ENCODE peak calls at places on chromosome 12, in eight cellular contexts. Y is IMR-90, X is GM23248, T is PC-9, H is PC-3, L is K562, G is fibroblast of lung, E is H9. Z is an unnamed sample.

GRCh38 chr12:111063296-111064026 is 143.1 kb upstream of the MYL2 start:
- DNase-seq in Y (no peak), X (peak), T (no peak), H (peak), L (no peak), G (no peak), E (no peak), Z (no peak)

GRCh38 chr12:123512838-123513665 is 20.5 kb downstream of the RILPL1 start:
- DNase-seq in Y (no peak), X (no peak), T (no peak), H (no peak), L (no peak), G (no peak), E (peak), Z (no peak)

GRCh38 chr12:111413442-111414086 is 7.8 kb downstream of the SH2B3 start:
- DNase-seq in Y (peak), X (peak), T (no peak), H (peak), L (no peak), G (peak), E (peak), Z (peak)

GRCh38 chr12:32605326-32606095 is 73.6 kb upstream of the DNM1L start:
- DNase-seq in Y (no peak), X (no peak), T (peak), H (peak), L (no peak), G (no peak), E (no peak), Z (no peak)

GRCh38 chr12:122855071-122855829 is 20.0 kb downstream of the HIP1R start:
- DNase-seq in Y (no peak), X (no peak), T (no peak), H (no peak), L (no peak), G (no peak), E (no peak), Z (peak)

GRCh38 chr12:29320295-29321090 is 60.5 kb downstream of the ERGIC2 start:
- DNase-seq in Y (peak), X (peak), T (no peak), H (peak), L (no peak), G (peak), E (no peak), Z (peak)

GRCh38 chr12:101209319-101210302 is at the start of gene SLC5A8:
- DNase-seq in Y (no peak), X (peak), T (no peak), H (no peak), L (no peak), G (no peak), E (peak), Z (peak)

GRCh38 chr12:531951-532585 is 72.3 kb downstream of the B4GALNT3 start:
- DNase-seq in Y (no peak), X (peak), T (no peak), H (no peak), L (no peak), G (no peak), E (no peak), Z (peak)

GRCh38 chr12:69059465-69060457 is 126.8 kb upstream of the CPM start:
- DNase-seq in Y (peak), X (peak), T (peak), H (peak), L (no peak), G (peak), E (no peak), Z (peak)

GRCh38 chr12:26126340-26127284 is 1.8 kb upstream of the BHLHE41 start:
- DNase-seq in Y (peak), X (peak), T (peak), H (peak), L (peak), G (peak), E (peak), Z (peak)

GRCh38 chr12:51307655-51308593 is 16.1 kb downstream of the BIN2 start:
- DNase-seq in Y (peak), X (peak), T (peak), H (peak), L (no peak), G (peak), E (no peak), Z (peak)

GRCh38 chr12:39619316-39619659 is 315 bp downstream of the ABCD2 start:
- DNase-seq in Y (no peak), X (no peak), T (no peak), H (no peak), L (no peak), G (no peak), E (no peak), Z (no peak)

GRCh38 chr12:20423557-20423956 is 55.2 kb downstream of the PDE3A start:
- DNase-seq in Y (no peak), X (no peak), T (no peak), H (no peak), L (no peak), G (no peak), E (peak), Z (peak)

GRCh38 chr12:55698241-55698955 is 9.3 kb downstream of the ITGA7 start:
- DNase-seq in Y (no peak), X (no peak), T (no peak), H (no peak), L (no peak), G (no peak), E (no peak), Z (peak)

GRCh38 chr12:127619869-127620769 is 646.9 kb upstream of the TMEM132C start:
- DNase-seq in Y (no peak), X (no peak), T (no peak), H (peak), L (no peak), G (no peak), E (no peak), Z (no peak)

GRCh38 chr12:4289334-4289878 is 15.8 kb downstream of the CCND2 start:
- DNase-seq in Y (no peak), X (no peak), T (no peak), H (no peak), L (no peak), G (no peak), E (no peak), Z (no peak)

GRCh38 chr12:106986135-106986534 is 811 bp downstream of the MTERF2 start:
- DNase-seq in Y (no peak), X (no peak), T (no peak), H (no peak), L (no peak), G (no peak), E (no peak), Z (no peak)

GRCh38 chr12:17304503-17305347 is 698.8 kb upstream of the LMO3 start:
- DNase-seq in Y (no peak), X (peak), T (no peak), H (peak), L (no peak), G (no peak), E (no peak), Z (no peak)

GRCh38 chr12:58731096-58731495 is 189.2 kb downstream of the LRIG3 start:
- DNase-seq in Y (no peak), X (no peak), T (no peak), H (no peak), L (no peak), G (no peak), E (no peak), Z (no peak)

GRCh38 chr12:1552171-1552570 is 42.2 kb downstream of the FBXL14 start:
- DNase-seq in Y (no peak), X (peak), T (no peak), H (peak), L (no peak), G (no peak), E (no peak), Z (no peak)

GRCh38 chr12:49750027-49750977 is 8.9 kb downstream of the TMBIM6 start:
- DNase-seq in Y (peak), X (peak), T (no peak), H (peak), L (no peak), G (peak), E (no peak), Z (peak)

GRCh38 chr12:51672334-51672733 is 81.3 kb downstream of the SCN8A start:
- DNase-seq in Y (peak), X (peak), T (no peak), H (no peak), L (no peak), G (peak), E (no peak), Z (no peak)

GRCh38 chr12:19778111-19778688 is 338.9 kb downstream of the AEBP2 start:
- DNase-seq in Y (peak), X (peak), T (no peak), H (no peak), L (no peak), G (peak), E (no peak), Z (no peak)

GRCh38 chr12:88035907-88036289 is 6.7 kb upstream of the C12orf50 start:
- DNase-seq in Y (no peak), X (no peak), T (no peak), H (peak), L (no peak), G (no peak), E (no peak), Z (no peak)

GRCh38 chr12:82099216-82099615 is 259.0 kb downstream of the CCDC59 start:
- DNase-seq in Y (no peak), X (no peak), T (no peak), H (no peak), L (no peak), G (no peak), E (no peak), Z (no peak)

GRCh38 chr12:126936181-126936851 is 1330.7 kb upstream of the TMEM132C start:
- DNase-seq in Y (no peak), X (peak), T (peak), H (peak), L (no peak), G (no peak), E (no peak), Z (no peak)

GRCh38 chr12:27733052-27733656 is 22.5 kb downstream of the MRPS35 start:
- DNase-seq in Y (peak), X (peak), T (peak), H (peak), L (peak), G (peak), E (no peak), Z (no peak)

GRCh38 chr12:64951944-64952343 is 127.5 kb downstream of the TBC1D30 start:
- DNase-seq in Y (no peak), X (no peak), T (no peak), H (no peak), L (no peak), G (no peak), E (no peak), Z (no peak)

GRCh38 chr12:5430639-5431603 is 987 bp upstream of the NTF3 start:
- DNase-seq in Y (peak), X (peak), T (no peak), H (no peak), L (no peak), G (no peak), E (no peak), Z (peak)

GRCh38 chr12:104998423-104999346 is 12.6 kb downstream of the NOPCHAP1 start:
- DNase-seq in Y (no peak), X (no peak), T (peak), H (no peak), L (no peak), G (no peak), E (no peak), Z (peak)

GRCh38 chr12:28855761-28856160 is 293.3 kb upstream of the FAR2 start:
- DNase-seq in Y (no peak), X (no peak), T (no peak), H (no peak), L (no peak), G (no peak), E (no peak), Z (no peak)

GRCh38 chr12:100489326-100489725 is 15.7 kb downstream of the NR1H4 start:
- DNase-seq in Y (no peak), X (no peak), T (no peak), H (no peak), L (no peak), G (no peak), E (no peak), Z (no peak)

DNA sequence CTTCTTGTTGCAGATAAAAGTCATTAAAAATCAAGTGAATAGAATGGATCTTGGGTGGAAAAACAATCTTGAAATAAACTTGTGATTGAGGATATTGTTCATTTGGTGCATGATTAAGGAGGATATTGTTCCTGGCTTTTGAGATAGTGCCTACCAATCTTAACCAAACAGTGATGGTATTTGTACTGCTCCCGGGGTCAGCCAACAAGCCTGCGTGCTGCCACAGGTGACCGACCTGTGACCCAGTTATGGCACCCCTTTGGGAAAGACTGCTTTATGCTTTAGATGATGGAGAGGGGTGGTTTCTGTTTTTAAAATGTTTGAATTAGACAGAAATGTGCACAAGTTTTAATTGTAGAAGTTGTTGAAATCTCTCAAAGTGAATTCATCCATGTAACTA is 41.6 kb downstream of the SUDS3 start:
- DNase-seq in Y (no peak), X (no peak), T (no peak), H (no peak), L (no peak), G (no peak), E (no peak), Z (no peak)
- H3K4me2 ChIP-seq in Y (no peak), X (no peak), T (no peak), H (peak), L (no peak), G (no peak), E (no peak), Z (no peak)

DNA sequence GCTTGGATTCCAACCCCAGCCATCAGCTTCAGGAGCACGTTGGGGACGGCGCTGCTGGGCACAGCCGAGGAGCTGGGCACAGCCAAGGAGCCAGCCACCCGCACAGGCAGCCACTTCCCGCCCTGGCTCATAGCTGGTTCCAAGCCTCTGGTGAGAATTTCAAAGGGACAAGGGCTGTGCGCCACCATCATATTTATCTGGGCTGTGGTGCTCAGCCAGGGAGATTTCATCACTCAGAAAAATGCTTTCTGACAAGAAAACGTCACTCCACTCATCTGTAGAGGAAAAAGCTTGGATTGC is 66.4 kb downstream of the GALNT9 start:
- DNase-seq in Y (no peak), X (no peak), T (no peak), H (no peak), L (no peak), G (no peak), E (no peak), Z (peak)
- H3K4me2 ChIP-seq in Y (no peak), X (no peak), T (no peak), H (no peak), L (no peak), G (no peak), E (no peak), Z (no peak)

GRCh38 chr12:79333144-79333543 is 357.6 kb downstream of the PAWR start:
- DNase-seq in Y (no peak), X (no peak), T (no peak), H (no peak), L (no peak), G (no peak), E (no peak), Z (no peak)

DNA sequence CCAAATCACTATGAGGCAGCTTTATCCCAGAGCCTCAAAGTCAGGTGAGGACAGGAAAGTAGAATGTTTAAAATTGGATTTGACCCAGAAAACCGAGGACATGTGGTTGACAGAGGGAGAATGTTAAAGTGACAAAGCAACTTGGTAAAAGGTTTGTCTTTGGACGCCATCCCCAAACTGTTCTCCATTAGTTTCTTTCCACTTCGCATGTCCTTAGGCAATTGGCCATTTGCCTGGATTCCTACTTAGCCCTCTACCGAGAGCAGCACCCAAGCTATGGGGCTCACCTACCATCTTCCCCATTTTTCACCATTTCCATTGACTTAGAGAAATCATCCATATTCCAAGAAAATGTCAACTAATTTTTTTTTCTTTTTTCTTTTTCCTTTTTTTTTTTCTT is 352.9 kb downstream of the PAWR start:
- DNase-seq in Y (no peak), X (no peak), T (no peak), H (no peak), L (no peak), G (no peak), E (no peak), Z (no peak)
- H3K4me2 ChIP-seq in Y (no peak), X (no peak), T (no peak), H (no peak), L (no peak), G (no peak), E (no peak), Z (no peak)

DNA sequence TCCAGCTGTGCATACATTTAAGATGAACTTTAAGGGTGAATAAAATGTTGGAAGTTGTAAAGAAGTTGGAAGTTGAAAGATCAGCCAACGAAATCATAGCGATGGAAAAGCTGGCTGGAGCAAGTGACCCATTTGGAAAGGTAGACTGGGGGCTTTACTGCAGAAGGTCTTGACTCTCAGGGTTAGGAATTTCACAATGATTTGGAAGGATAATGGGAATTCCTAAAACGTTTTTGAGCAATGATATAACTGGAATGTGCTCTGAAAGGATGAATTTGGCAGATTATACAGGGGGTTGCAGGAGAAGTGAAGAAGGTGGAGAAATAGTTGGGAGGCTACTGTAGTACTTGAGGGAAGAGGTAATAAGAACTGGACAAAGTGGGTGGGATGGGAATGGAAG is 27.4 kb downstream of the EMP1 start:
- DNase-seq in Y (peak), X (peak), T (no peak), H (no peak), L (no peak), G (no peak), E (no peak), Z (no peak)
- H3K4me2 ChIP-seq in Y (no peak), X (peak), T (peak), H (peak), L (no peak), G (peak), E (no peak), Z (peak)

Z was measured in osteoblast.